ENCODE peak calls at places on chromosomes 1 and 21, in eight cellular contexts. One of them, this sample, is unnamed.

GRCh38 chr1:197787623-197788536 is 12.6 kb upstream of the DENND1B start:
- DNase-seq in AG04450: no peak
- DNase-seq in esophagus squamous epithelium: no peak
- DNase-seq in aorta: no peak
- DNase-seq in fibroblast of lung: no peak
- DNase-seq in CD4-positive, alpha-beta memory T cell: no peak
- DNase-seq in PC-3: no peak
- DNase-seq in psoas muscle: no peak
- DNase-seq in this sample: no peak

GRCh38 chr1:65065535-65066378 is 82.2 kb upstream of the AK4 start:
- DNase-seq in fibroblast of lung: no peak
- DNase-seq in psoas muscle: peak; percentile 74
- DNase-seq in PC-3: no peak
- DNase-seq in AG04450: no peak
- DNase-seq in esophagus squamous epithelium: no peak
- DNase-seq in CD4-positive, alpha-beta memory T cell: no peak
- DNase-seq in aorta: peak; percentile 64
- DNase-seq in this sample: no peak

GRCh38 chr1:9192578-9192977 is 42.0 kb upstream of the H6PD start:
- DNase-seq in PC-3: no peak
- DNase-seq in CD4-positive, alpha-beta memory T cell: no peak
- DNase-seq in esophagus squamous epithelium: no peak
- DNase-seq in aorta: no peak
- DNase-seq in fibroblast of lung: no peak
- DNase-seq in AG04450: no peak
- DNase-seq in psoas muscle: no peak
- DNase-seq in this sample: no peak

GRCh38 chr1:15426492-15427279 is 11.6 kb upstream of the CTRC start:
- DNase-seq in AG04450: no peak
- DNase-seq in fibroblast of lung: peak; percentile 69
- DNase-seq in aorta: no peak
- DNase-seq in esophagus squamous epithelium: no peak
- DNase-seq in PC-3: peak; percentile 51
- DNase-seq in psoas muscle: peak; percentile 57
- DNase-seq in CD4-positive, alpha-beta memory T cell: no peak
- DNase-seq in this sample: peak; percentile 45

GRCh38 chr21:20999567-21000169 is 1.5 kb downstream of the NCAM2 start:
- DNase-seq in PC-3: peak; percentile 72
- DNase-seq in esophagus squamous epithelium: no peak
- DNase-seq in AG04450: no peak
- DNase-seq in psoas muscle: no peak
- DNase-seq in aorta: no peak
- DNase-seq in fibroblast of lung: peak; percentile 27
- DNase-seq in CD4-positive, alpha-beta memory T cell: peak; percentile 17
- DNase-seq in this sample: no peak

GRCh38 chr1:179810367-179810715 is 67.2 kb downstream of the FAM163A start:
- DNase-seq in PC-3: no peak
- DNase-seq in fibroblast of lung: no peak
- DNase-seq in psoas muscle: no peak
- DNase-seq in aorta: no peak
- DNase-seq in CD4-positive, alpha-beta memory T cell: no peak
- DNase-seq in AG04450: no peak
- DNase-seq in esophagus squamous epithelium: no peak
- DNase-seq in this sample: no peak

GRCh38 chr21:16195476-16195875 is 465.7 kb downstream of the USP25 start:
- DNase-seq in AG04450: peak; percentile 13
- DNase-seq in aorta: no peak
- DNase-seq in PC-3: no peak
- DNase-seq in esophagus squamous epithelium: no peak
- DNase-seq in CD4-positive, alpha-beta memory T cell: no peak
- DNase-seq in fibroblast of lung: peak; percentile 74
- DNase-seq in psoas muscle: no peak
- DNase-seq in this sample: no peak

GRCh38 chr1:54619749-54620148 is 3.6 kb downstream of the FAM151A start:
- DNase-seq in esophagus squamous epithelium: no peak
- DNase-seq in fibroblast of lung: no peak
- DNase-seq in aorta: no peak
- DNase-seq in AG04450: no peak
- DNase-seq in psoas muscle: no peak
- DNase-seq in PC-3: no peak
- DNase-seq in CD4-positive, alpha-beta memory T cell: no peak
- DNase-seq in this sample: no peak

GRCh38 chr1:94240822-94241221 is 3.4 kb upstream of the ARHGAP29 start:
- DNase-seq in PC-3: peak; percentile 47
- DNase-seq in esophagus squamous epithelium: no peak
- DNase-seq in fibroblast of lung: no peak
- DNase-seq in aorta: no peak
- DNase-seq in AG04450: no peak
- DNase-seq in CD4-positive, alpha-beta memory T cell: no peak
- DNase-seq in psoas muscle: no peak
- DNase-seq in this sample: no peak

GRCh38 chr21:41783476-41784150 is 16.8 kb upstream of the RIPK4 start:
- DNase-seq in psoas muscle: no peak
- DNase-seq in PC-3: peak; percentile 100
- DNase-seq in aorta: no peak
- DNase-seq in fibroblast of lung: peak; percentile 54
- DNase-seq in AG04450: no peak
- DNase-seq in CD4-positive, alpha-beta memory T cell: no peak
- DNase-seq in esophagus squamous epithelium: no peak
- DNase-seq in this sample: peak; percentile 95

GRCh38 chr1:4931486-4931885 is 277.1 kb downstream of the AJAP1 start:
- DNase-seq in psoas muscle: no peak
- DNase-seq in esophagus squamous epithelium: no peak
- DNase-seq in PC-3: peak; percentile 33
- DNase-seq in AG04450: no peak
- DNase-seq in fibroblast of lung: no peak
- DNase-seq in aorta: no peak
- DNase-seq in CD4-positive, alpha-beta memory T cell: no peak
- DNase-seq in this sample: no peak

GRCh38 chr1:248807067-248807737 is 18.5 kb downstream of the SH3BP5L start:
- DNase-seq in fibroblast of lung: no peak
- DNase-seq in AG04450: no peak
- DNase-seq in aorta: peak; percentile 78
- DNase-seq in esophagus squamous epithelium: no peak
- DNase-seq in CD4-positive, alpha-beta memory T cell: peak; percentile 42
- DNase-seq in PC-3: peak; percentile 60
- DNase-seq in psoas muscle: peak; percentile 75
- DNase-seq in this sample: no peak

GRCh38 chr1:101137144-101138126 is 99.4 kb upstream of the S1PR1 start:
- DNase-seq in CD4-positive, alpha-beta memory T cell: peak; percentile 9
- DNase-seq in PC-3: no peak
- DNase-seq in psoas muscle: no peak
- DNase-seq in AG04450: no peak
- DNase-seq in fibroblast of lung: peak; percentile 89
- DNase-seq in aorta: no peak
- DNase-seq in esophagus squamous epithelium: no peak
- DNase-seq in this sample: no peak

DNA sequence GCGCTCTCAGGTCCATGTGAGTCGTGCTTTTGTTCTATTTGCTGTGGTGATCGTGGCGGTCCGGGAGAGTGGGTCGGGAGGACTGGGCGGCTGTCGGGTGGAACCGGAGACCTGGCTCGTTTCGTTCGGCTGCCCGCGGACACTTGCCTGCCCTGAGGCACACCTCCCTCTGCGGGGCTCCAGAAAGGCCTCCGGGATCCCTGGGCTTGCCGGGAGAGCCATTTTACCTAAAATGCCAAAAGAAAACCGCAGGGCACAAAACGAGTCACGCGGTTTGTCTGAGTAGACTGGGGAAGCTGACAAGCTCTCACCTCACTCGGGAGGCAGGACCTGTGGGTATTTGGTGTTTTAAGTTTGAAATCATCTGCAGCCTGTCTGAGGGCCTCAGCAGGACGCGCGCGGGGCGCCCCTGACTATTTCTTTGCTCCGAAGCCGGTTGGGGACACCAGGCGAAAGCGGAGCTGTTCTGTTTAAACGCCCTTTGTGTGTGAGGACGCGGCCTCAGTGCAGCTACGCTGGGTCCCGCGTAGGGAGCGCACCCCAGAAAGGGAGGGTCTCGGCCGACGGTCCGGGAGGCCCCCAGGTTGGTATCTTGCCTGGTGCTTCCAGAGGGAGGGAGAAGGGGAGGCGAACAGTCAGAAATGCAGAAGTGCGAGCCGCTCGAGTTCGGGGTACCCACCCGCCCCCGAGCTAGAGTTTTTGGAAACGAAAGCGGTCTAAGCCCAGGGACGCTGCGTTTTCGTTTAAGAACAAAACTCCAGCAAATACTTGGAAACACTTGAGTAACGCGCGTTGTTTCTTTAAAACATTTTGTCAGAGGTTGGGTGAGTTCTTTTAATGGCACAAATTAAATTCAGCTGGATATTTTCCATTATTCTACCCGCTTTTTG is 996 bp downstream of the LHX8 start:
- DNase-seq in CD4-positive, alpha-beta memory T cell: no peak
- DNase-seq in esophagus squamous epithelium: no peak
- DNase-seq in PC-3: no peak
- DNase-seq in fibroblast of lung: peak; percentile 5
- DNase-seq in AG04450: no peak
- DNase-seq in aorta: no peak
- DNase-seq in psoas muscle: no peak
- DNase-seq in this sample: no peak
- H3K27ac ChIP-seq in CD4-positive, alpha-beta memory T cell: no peak overlapping the region
- H3K27ac ChIP-seq in esophagus squamous epithelium: peak overlapping the region; percentile 36
- H3K27ac ChIP-seq in PC-3: no peak overlapping the region
- H3K27ac ChIP-seq in fibroblast of lung: no peak overlapping the region
- H3K27ac ChIP-seq in AG04450: no peak overlapping the region
- H3K27ac ChIP-seq in aorta: no peak overlapping the region
- H3K27ac ChIP-seq in psoas muscle: no peak overlapping the region
- H3K27ac ChIP-seq in this sample: no peak overlapping the region

DNA sequence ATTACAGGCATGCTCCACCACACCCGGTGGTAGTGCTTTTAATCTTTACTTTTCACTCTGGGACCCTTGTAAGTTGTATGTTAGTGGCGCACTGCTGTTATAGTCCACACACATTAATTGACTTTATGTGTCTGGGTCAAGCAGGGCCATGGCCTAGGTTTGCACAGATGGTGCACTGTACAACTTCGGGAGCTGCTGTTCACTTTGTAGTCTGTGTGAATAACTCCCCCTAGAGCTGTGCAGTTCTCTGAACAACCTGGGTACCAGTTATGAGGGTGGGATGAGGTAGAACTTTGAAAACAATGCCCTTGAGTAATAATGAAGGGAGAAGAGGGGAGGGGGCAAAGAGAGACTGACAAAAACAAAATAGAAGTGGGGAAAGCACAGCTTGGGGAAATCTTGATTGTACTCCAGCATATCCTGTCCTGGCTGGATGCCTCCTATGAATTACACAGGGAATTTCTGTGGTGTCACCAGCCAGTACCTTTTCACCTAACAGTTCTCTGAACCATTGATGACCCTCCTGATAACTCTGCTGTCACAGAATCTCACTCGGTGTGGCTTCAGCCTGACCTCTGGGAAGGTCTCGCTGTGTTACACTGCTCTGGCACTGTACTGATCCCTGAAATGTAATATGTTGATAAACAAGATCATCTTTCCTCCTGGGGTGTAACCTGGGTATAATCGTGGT is 2.2 kb downstream of the PTGFRN start:
- DNase-seq in fibroblast of lung: no peak
- DNase-seq in esophagus squamous epithelium: no peak
- DNase-seq in PC-3: no peak
- DNase-seq in AG04450: no peak
- DNase-seq in psoas muscle: no peak
- DNase-seq in aorta: no peak
- DNase-seq in CD4-positive, alpha-beta memory T cell: no peak
- DNase-seq in this sample: no peak
- H3K4me3 ChIP-seq in fibroblast of lung: no peak overlapping the region
- H3K4me3 ChIP-seq in esophagus squamous epithelium: peak overlapping the region; percentile 84
- H3K4me3 ChIP-seq in PC-3: peak overlapping the region; percentile 85
- H3K4me3 ChIP-seq in AG04450: no peak overlapping the region
- H3K4me3 ChIP-seq in psoas muscle: no peak overlapping the region
- H3K4me3 ChIP-seq in aorta: no peak overlapping the region
- H3K4me3 ChIP-seq in CD4-positive, alpha-beta memory T cell: no peak overlapping the region
- H3K4me3 ChIP-seq in this sample: peak overlapping the region; percentile 77

DNA sequence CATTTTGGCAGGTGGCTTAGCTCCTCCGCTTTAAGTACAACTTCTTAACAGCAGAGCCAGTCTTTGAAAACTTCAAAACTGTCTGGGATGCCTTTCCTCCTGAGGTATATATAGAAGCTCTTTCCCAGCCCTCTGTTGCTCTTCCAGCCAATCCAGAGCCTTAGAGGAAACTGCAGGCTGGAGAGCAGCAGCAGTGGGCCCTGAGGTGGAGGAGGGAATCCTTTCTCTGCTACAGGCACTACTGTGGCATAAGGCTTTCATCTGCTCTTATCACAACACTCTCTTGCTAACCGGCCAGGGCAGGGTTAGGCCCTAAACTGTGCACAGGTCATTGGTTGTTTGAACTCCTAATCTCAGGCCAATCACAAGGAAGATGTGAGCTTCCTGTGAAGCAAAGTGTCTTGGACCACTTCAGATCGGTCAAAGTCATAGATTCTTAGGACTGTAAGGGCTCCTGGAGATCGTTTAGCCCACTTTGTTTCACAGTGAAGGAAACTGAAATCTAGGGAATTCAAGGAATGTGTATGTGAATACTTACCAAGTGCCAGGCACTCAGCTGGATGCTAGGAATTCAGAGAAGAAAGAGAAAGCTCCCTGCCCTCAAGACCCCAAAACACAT is at the start of gene RGS5:
- DNase-seq in PC-3: no peak
- DNase-seq in psoas muscle: no peak
- DNase-seq in CD4-positive, alpha-beta memory T cell: no peak
- DNase-seq in AG04450: no peak
- DNase-seq in aorta: peak; percentile 50
- DNase-seq in esophagus squamous epithelium: no peak
- DNase-seq in fibroblast of lung: peak; percentile 74
- DNase-seq in this sample: no peak
- H3K27ac ChIP-seq in PC-3: no peak within 1 kb of the TSS
- H3K27ac ChIP-seq in psoas muscle: no peak within 1 kb of the TSS
- H3K27ac ChIP-seq in CD4-positive, alpha-beta memory T cell: no peak within 1 kb of the TSS
- H3K27ac ChIP-seq in AG04450: peak within 1 kb of the TSS; percentile 48
- H3K27ac ChIP-seq in aorta: peak within 1 kb of the TSS; percentile 93
- H3K27ac ChIP-seq in esophagus squamous epithelium: no peak within 1 kb of the TSS
- H3K27ac ChIP-seq in fibroblast of lung: no peak within 1 kb of the TSS
- H3K27ac ChIP-seq in this sample: no peak within 1 kb of the TSS

GRCh38 chr1:43933386-43934278 is at the start of gene ARTN:
- DNase-seq in aorta: no peak
- DNase-seq in AG04450: no peak
- DNase-seq in CD4-positive, alpha-beta memory T cell: no peak
- DNase-seq in PC-3: peak; percentile 73
- DNase-seq in esophagus squamous epithelium: no peak
- DNase-seq in fibroblast of lung: no peak
- DNase-seq in psoas muscle: no peak
- DNase-seq in this sample: peak; percentile 62

GRCh38 chr1:43934986-43935324 is 1.4 kb downstream of the ARTN start:
- DNase-seq in esophagus squamous epithelium: no peak
- DNase-seq in fibroblast of lung: no peak
- DNase-seq in CD4-positive, alpha-beta memory T cell: no peak
- DNase-seq in aorta: no peak
- DNase-seq in psoas muscle: no peak
- DNase-seq in AG04450: no peak
- DNase-seq in PC-3: no peak
- DNase-seq in this sample: no peak

GRCh38 chr1:43935711-43936427 is 2.3 kb downstream of the ARTN start:
- DNase-seq in aorta: no peak
- DNase-seq in CD4-positive, alpha-beta memory T cell: no peak
- DNase-seq in fibroblast of lung: no peak
- DNase-seq in AG04450: no peak
- DNase-seq in PC-3: peak; percentile 27
- DNase-seq in esophagus squamous epithelium: no peak
- DNase-seq in psoas muscle: no peak
- DNase-seq in this sample: no peak

GRCh38 chr1:43932786-43933385 is 715 bp upstream of the ARTN start:
- DNase-seq in PC-3: peak; percentile 53
- DNase-seq in CD4-positive, alpha-beta memory T cell: no peak
- DNase-seq in esophagus squamous epithelium: no peak
- DNase-seq in AG04450: no peak
- DNase-seq in psoas muscle: no peak
- DNase-seq in aorta: no peak
- DNase-seq in fibroblast of lung: peak; percentile 69
- DNase-seq in this sample: no peak

GRCh38 chr1:43934279-43934985 is 831 bp downstream of the ARTN start:
- DNase-seq in aorta: peak; percentile 70
- DNase-seq in psoas muscle: peak; percentile 87
- DNase-seq in fibroblast of lung: peak; percentile 50
- DNase-seq in AG04450: no peak
- DNase-seq in CD4-positive, alpha-beta memory T cell: peak; percentile 35
- DNase-seq in PC-3: peak; percentile 75
- DNase-seq in esophagus squamous epithelium: no peak
- DNase-seq in this sample: peak; percentile 64
- H3K4me3 ChIP-seq in aorta: no peak overlapping the region
- H3K4me3 ChIP-seq in psoas muscle: peak overlapping the region; percentile 61
- H3K4me3 ChIP-seq in fibroblast of lung: no peak overlapping the region
- H3K4me3 ChIP-seq in AG04450: no peak overlapping the region
- H3K4me3 ChIP-seq in CD4-positive, alpha-beta memory T cell: no peak overlapping the region
- H3K4me3 ChIP-seq in PC-3: peak overlapping the region; percentile 68
- H3K4me3 ChIP-seq in esophagus squamous epithelium: peak overlapping the region; percentile 61
- H3K4me3 ChIP-seq in this sample: peak overlapping the region; percentile 90